ENCODE peak calls at places on chromosomes 6 and 20, in five cellular contexts. K is H1, X is mesenchymal stem cell, P is H9, F is trophoblast cell. M is an unnamed sample.

GRCh38 chr6:130161627-130162404 is 60.9 kb downstream of the SAMD3 start:
- DNase-seq in K (no peak), X (peak; percentile 52), P (no peak), F (no peak), M (no peak)

GRCh38 chr6:101386982-101387381 is 6.5 kb upstream of the GRIK2 start:
- DNase-seq in K (no peak), X (no peak), P (peak; percentile 28), F (no peak), M (no peak)

GRCh38 chr6:30926644-30927043 is 5.3 kb downstream of the SFTA2 start:
- DNase-seq in K (no peak), X (no peak), P (no peak), F (no peak), M (no peak)

GRCh38 chr20:21090112-21090737 is 15.9 kb downstream of the LINC00237 start:
- DNase-seq in K (no peak), X (no peak), P (no peak), F (no peak), M (no peak)

GRCh38 chr6:51108563-51109234 is 290.0 kb downstream of the TFAP2B start:
- DNase-seq in K (no peak), X (no peak), P (no peak), F (no peak), M (no peak)

GRCh38 chr6:29705389-29706231 is 17.6 kb upstream of the HLA-F start:
- DNase-seq in K (peak; percentile 52), X (peak; percentile 61), P (peak; percentile 47), F (peak; percentile 16), M (peak; percentile 31)

GRCh38 chr6:127458190-127458589 is 999 bp downstream of the KIAA0408 start:
- DNase-seq in K (no peak), X (no peak), P (no peak), F (no peak), M (no peak)

GRCh38 chr20:17794400-17794799 is 94.6 kb downstream of the BANF2 start:
- DNase-seq in K (no peak), X (no peak), P (no peak), F (no peak), M (no peak)

GRCh38 chr6:20835315-20836010 is 301.2 kb downstream of the CDKAL1 start:
- DNase-seq in K (no peak), X (no peak), P (no peak), F (no peak), M (no peak)

GRCh38 chr6:48610846-48611245 is 499.8 kb upstream of the PTCHD4 start:
- DNase-seq in K (no peak), X (no peak), P (no peak), F (no peak), M (no peak)

GRCh38 chr20:33018169-33018931 is 10.8 kb downstream of the BPIFB2 start:
- DNase-seq in K (no peak), X (no peak), P (no peak), F (no peak), M (no peak)

GRCh38 chr6:52326540-52327364 is 35.2 kb upstream of the PAQR8 start:
- DNase-seq in K (no peak), X (no peak), P (no peak), F (no peak), M (no peak)

GRCh38 chr20:58102744-58103516 is 125.5 kb downstream of the ANKRD60 start:
- DNase-seq in K (no peak), X (no peak), P (no peak), F (no peak), M (no peak)

GRCh38 chr6:33740204-33740608 is 6.5 kb downstream of the IP6K3 start:
- DNase-seq in K (no peak), X (peak; percentile 51), P (no peak), F (no peak), M (no peak)

DNA sequence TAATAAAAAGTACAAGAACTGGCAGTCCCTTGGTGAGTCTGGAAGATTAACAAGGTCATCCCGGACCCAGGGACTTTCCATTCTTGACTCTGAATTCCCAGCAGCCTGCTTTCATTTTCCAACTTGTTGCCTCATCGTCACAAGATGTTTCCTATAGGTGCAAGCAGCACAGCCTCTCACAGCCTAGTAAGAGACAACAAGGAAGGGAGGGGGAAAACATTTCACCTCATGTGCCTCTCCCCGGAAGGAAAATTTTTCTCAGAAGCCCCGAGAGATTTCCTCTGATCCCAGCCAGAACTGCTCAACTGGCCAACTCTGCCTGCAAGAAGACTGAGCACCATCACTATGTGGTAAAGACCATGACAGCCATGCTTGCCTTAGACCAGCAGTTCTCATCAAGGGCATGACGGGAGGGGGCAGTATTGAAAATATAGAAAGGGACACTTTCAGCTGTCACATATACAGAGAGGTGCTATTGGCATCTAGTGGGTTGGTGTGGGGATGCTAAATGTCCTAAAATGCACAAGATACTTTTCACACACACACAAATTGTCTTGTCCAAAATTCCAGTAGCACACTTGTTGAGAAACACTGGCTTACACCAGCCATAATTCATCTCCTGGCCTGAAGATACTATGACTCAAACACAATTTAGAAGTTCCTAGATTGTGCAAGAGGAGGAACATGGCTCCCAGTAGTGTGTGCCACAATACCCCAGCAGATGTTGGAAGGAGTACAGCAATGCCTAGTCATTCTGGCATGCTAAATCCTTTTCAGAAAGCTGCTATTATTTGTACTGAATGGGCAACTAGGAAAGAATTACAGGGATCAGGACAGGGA is 10.8 kb upstream of the WTAP start:
- DNase-seq in K (no peak), X (peak; percentile 97), P (no peak), F (peak; percentile 68), M (no peak)
- H2AK5ac ChIP-seq in K (no peak overlapping the region), X (no peak overlapping the region), P (no peak overlapping the region), F (no peak overlapping the region), M (no peak overlapping the region)

GRCh38 chr6:104459543-104459942 is 400.2 kb downstream of the HACE1 start:
- DNase-seq in K (no peak), X (no peak), P (no peak), F (no peak), M (no peak)

GRCh38 chr6:104460759-104461530 is 398.8 kb downstream of the HACE1 start:
- DNase-seq in K (no peak), X (no peak), P (no peak), F (no peak), M (no peak)

DNA sequence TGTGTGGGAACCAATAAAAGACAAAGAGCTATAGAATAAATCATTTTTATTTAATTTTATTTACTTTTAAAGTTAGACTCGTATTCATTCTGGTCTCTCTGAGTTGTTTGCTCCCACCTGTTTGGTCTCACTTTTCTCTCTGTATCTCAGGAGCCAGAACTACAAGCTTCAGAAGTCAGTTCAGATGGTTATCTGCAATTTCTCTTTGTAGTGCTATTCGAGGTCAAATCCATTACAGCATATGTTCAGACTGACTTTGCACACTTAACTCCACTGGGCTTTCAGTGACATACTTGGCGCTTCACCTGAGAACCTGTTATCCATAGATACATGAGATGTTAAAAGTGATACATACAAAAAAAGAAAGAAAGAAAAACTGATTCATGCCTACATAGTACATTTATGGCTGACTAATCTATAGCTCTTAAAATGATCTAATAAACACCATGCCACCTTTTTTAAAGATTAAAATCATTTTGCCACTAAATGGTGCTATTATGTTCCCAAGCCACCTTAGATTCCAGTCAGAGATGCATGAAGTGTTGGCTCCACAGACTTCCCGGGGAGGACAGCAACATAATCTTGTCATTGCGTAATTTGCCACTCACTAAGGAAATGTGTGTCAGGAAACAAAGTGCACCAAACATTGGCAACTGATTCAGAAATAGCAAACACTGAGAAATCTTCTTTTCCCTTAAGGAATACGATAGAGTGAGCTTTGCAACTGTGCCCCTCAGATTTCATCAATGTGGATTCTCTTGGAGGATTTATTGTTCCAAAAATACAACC is 396.7 kb downstream of the HACE1 start:
- DNase-seq in K (no peak), X (peak; percentile 47), P (no peak), F (no peak), M (no peak)
- H3K4me2 ChIP-seq in K (no peak overlapping the region), X (no peak overlapping the region), P (no peak overlapping the region), F (no peak overlapping the region), M (no peak overlapping the region)

DNA sequence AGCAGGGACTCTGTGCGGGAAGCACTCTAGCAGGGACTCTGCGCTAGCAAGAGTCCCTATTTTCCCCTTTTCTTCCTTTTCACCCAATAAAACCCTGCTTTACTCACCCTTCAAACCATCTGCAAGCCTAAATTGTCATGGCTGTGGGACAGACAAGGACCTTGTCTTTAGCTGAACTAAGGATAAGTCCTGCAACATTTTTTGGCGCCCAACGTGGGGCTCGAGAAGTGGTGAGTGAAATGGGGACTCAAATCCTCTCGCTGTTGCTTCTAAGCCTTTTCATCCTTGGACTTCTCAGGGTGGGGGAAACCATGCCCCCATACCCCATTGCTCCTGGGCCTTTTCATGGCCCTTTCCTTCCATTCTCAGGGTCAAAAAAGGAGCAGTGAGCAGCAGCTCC is 46.4 kb downstream of the IMPG1 start:
- DNase-seq in K (peak; percentile 57), X (peak; percentile 33), P (no peak), F (no peak), M (peak; percentile 31)
- H2BK12ac ChIP-seq in K (no peak overlapping the region), X (no peak overlapping the region), P (no peak overlapping the region), F (no peak overlapping the region), M (no peak overlapping the region)

GRCh38 chr20:3168829-3169590 is 4.3 kb downstream of the LZTS3 start:
- DNase-seq in K (no peak), X (no peak), P (no peak), F (no peak), M (no peak)
- H2AK5ac ChIP-seq in K (peak overlapping the region; percentile 8), X (no peak overlapping the region), P (no peak overlapping the region), F (no peak overlapping the region), M (peak overlapping the region; percentile 71)

GRCh38 chr6:119351005-119351394 is 1.4 kb upstream of the MAN1A1 start:
- DNase-seq in K (no peak), X (peak; percentile 58), P (no peak), F (no peak), M (no peak)
- H3K4me2 ChIP-seq in K (peak overlapping the region; percentile 83), X (no peak overlapping the region), P (peak overlapping the region; percentile 90), F (no peak overlapping the region), M (no peak overlapping the region)

GRCh38 chr6:116508527-116508926 is 2.9 kb upstream of the CALHM5 start:
- DNase-seq in K (no peak), X (no peak), P (no peak), F (no peak), M (no peak)
- H2BK12ac ChIP-seq in K (no peak overlapping the region), X (no peak overlapping the region), P (no peak overlapping the region), F (no peak overlapping the region), M (no peak overlapping the region)

DNA sequence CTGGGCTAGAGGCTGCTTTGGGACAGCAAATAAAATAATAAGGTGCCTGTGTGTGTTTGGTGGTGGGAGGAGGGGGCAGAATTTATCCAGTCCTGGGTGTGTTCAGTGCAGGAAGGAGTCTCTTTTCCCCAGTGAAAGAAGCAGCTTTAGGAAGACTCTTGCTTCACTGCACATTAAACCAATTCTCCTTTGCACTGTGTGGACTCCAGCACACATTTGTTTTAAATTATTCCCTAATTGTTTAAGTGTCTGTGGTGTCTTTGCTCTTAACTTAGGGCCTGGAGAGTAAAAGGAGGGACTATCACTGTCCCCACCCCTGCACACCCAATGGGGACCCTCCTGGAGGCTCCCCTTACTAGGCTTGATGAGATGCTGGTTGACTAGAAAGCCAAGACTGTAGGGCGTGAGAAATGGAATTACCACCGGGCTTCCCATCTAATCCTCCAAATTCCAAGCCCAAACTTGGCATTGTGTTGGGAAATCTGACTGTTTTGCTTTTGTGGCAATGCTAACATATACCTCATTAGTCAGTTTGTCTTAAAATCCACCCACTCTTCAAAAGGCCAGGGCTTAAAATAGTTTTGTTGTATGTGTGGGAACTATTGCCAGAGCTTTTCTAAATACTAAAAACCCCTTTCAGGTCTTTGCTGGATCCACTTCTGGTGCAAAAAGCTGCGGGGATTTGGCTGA is 13.4 kb upstream of the DAAM2 start:
- DNase-seq in K (no peak), X (peak; percentile 48), P (no peak), F (no peak), M (no peak)
- H2AK5ac ChIP-seq in K (no peak overlapping the region), X (no peak overlapping the region), P (no peak overlapping the region), F (no peak overlapping the region), M (no peak overlapping the region)

DNA sequence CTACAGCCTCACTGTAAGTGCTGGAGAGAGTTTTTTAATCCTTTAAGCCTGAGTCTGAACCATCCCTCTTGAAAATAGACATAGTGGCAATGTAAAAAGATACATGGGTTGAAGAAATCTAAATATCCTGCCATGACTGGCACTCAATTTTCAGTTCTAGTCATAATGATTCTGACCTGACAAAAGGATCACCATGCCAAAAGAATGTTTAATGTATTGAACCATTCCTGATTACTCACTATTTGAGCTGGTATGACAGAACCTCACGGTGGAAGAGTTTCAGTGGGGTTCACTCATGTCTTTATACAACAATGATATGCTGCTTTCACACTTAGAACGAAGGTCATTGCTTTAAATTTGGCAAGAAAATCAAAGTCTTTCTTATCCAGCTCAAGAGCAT is 93.4 kb downstream of the HIVEP2 start:
- DNase-seq in K (no peak), X (no peak), P (no peak), F (no peak), M (no peak)
- H3K4me2 ChIP-seq in K (no peak overlapping the region), X (no peak overlapping the region), P (no peak overlapping the region), F (no peak overlapping the region), M (no peak overlapping the region)

M was measured in neuronal stem cell.